ENCODE peak calls at places on chromosomes 16 and 17, in four cellular contexts. Z, A, C and P are unnamed samples.

GRCh38 chr17:38431343-38432145 is 3.3 kb downstream of the ARHGAP23 start:
- DNase-seq in C (no peak), Z (no peak), A (no peak), P (no peak)

GRCh38 chr16:24776486-24777220 is 47.2 kb downstream of the TNRC6A start:
- DNase-seq in C (no peak), Z (no peak), A (no peak), P (no peak)

GRCh38 chr17:82571855-82572254 is 52.3 kb downstream of the FOXK2 start:
- DNase-seq in Z (no peak), C (no peak), A (no peak), P (no peak)

GRCh38 chr16:3598236-3598635 is 13.2 kb downstream of the SLX4 start:
- DNase-seq in Z (no peak), A (no peak), C (no peak), P (no peak)

GRCh38 chr16:85117418-85117817 is 5.1 kb upstream of the CIBAR2 start:
- DNase-seq in Z (no peak), C (no peak), A (no peak), P (no peak)

GRCh38 chr17:47808036-47808829 is 13.4 kb downstream of the OSBPL7 start:
- DNase-seq in C (no peak), A (no peak), Z (no peak), P (no peak)

GRCh38 chr16:21162661-21163151 is 4.2 kb downstream of the LDAF1 start:
- DNase-seq in C (peak; percentile 22), Z (no peak), A (no peak), P (no peak)

GRCh38 chr17:77445030-77445907 is 304.5 kb downstream of the SEC14L1 start:
- DNase-seq in Z (no peak), A (peak; percentile 92), C (no peak), P (no peak)

GRCh38 chr17:81884968-81885367 is 6.4 kb downstream of the ALYREF start:
- DNase-seq in C (no peak), A (no peak), Z (no peak), P (no peak)

GRCh38 chr16:17835118-17835949 is 364.6 kb upstream of the XYLT1 start:
- DNase-seq in A (no peak), C (no peak), Z (no peak), P (no peak)